ENCODE peak calls at places on chromosomes 7 and 10, in nine cellular contexts. B is NCI-H1930; U is fibroblast of the aortic adventitia; V is caudate nucleus; T is CD8-positive, alpha-beta T cell; X is astrocyte; C is kidney epithelial cell; I is activated T-cell treated with anti-CD3 and anti-CD28 coated beads for 48 hours; Z is non-pigmented ciliary epithelial cell. Q is an unnamed sample.
A peak's percentile ranks its signal among the peaks of the same experiment; 100 is the strongest.

GRCh38 chr10:119253433-119254174 is 46.2 kb downstream of the GRK5 start:
- DNase-seq in B (no peak), U (peak; percentile 97), V (no peak), T (no peak), X (peak; percentile 95), C (peak; percentile 69), I (peak; percentile 54), Z (peak; percentile 86), Q (peak; percentile 97)

GRCh38 chr7:151796091-151796870 is 80.6 kb downstream of the PRKAG2 start:
- DNase-seq in B (no peak), U (peak; percentile 25), V (no peak), T (no peak), X (peak; percentile 48), C (no peak), I (no peak), Z (no peak), Q (peak; percentile 86)

GRCh38 chr7:37971491-37971890 is 51.1 kb downstream of the EPDR1 start:
- DNase-seq in B (no peak), U (peak; percentile 63), V (no peak), T (no peak), X (peak; percentile 11), C (no peak), I (no peak), Z (no peak), Q (no peak)

GRCh38 chr10:598415-599170 is 90.9 kb downstream of the DIP2C start:
- DNase-seq in B (no peak), U (peak; percentile 91), V (no peak), T (no peak), X (peak; percentile 99), C (peak; percentile 96), I (no peak), Z (peak; percentile 92), Q (no peak)

GRCh38 chr10:16891375-16892313 is 74.4 kb upstream of the RSU1 start:
- DNase-seq in B (no peak), U (peak; percentile 93), V (no peak), T (peak; percentile 44), X (peak; percentile 81), C (peak; percentile 65), I (peak; percentile 30), Z (peak; percentile 52), Q (peak; percentile 92)

GRCh38 chr7:6443372-6443941 is 4.3 kb downstream of the DAGLB start:
- DNase-seq in B (no peak), U (peak; percentile 95), V (no peak), T (no peak), X (peak; percentile 94), C (peak; percentile 82), I (no peak), Z (peak; percentile 85), Q (peak; percentile 85)

GRCh38 chr7:52547301-52547920 is 488.0 kb upstream of the POM121L12 start:
- DNase-seq in B (no peak), U (no peak), V (no peak), T (no peak), X (no peak), C (no peak), I (no peak), Z (no peak), Q (no peak)

GRCh38 chr7:4725014-4725951 is 43.2 kb downstream of the FOXK1 start:
- DNase-seq in B (no peak), U (peak; percentile 93), V (peak; percentile 60), T (peak; percentile 58), X (peak; percentile 92), C (peak; percentile 79), I (peak; percentile 46), Z (no peak), Q (no peak)

GRCh38 chr7:111362660-111363059 is 199.6 kb downstream of the IMMP2L start:
- DNase-seq in B (no peak), U (peak; percentile 57), V (no peak), T (no peak), X (peak; percentile 54), C (no peak), I (no peak), Z (no peak), Q (no peak)

GRCh38 chr7:85025312-85025756 is 161.5 kb downstream of the SEMA3D start:
- DNase-seq in B (no peak), U (peak; percentile 66), V (no peak), T (no peak), X (peak; percentile 57), C (no peak), I (no peak), Z (no peak), Q (no peak)

GRCh38 chr7:100471021-100471420 is 7.0 kb upstream of the SPACDR start:
- DNase-seq in B (no peak), U (no peak), V (no peak), T (no peak), X (no peak), C (no peak), I (no peak), Z (no peak), Q (no peak)

GRCh38 chr10:314381-314780 is 179.1 kb downstream of the ZMYND11 start:
- DNase-seq in B (no peak), U (no peak), V (no peak), T (no peak), X (no peak), C (no peak), I (no peak), Z (no peak), Q (no peak)

GRCh38 chr10:132356621-132357195 is 24.7 kb downstream of the LRRC27 start:
- DNase-seq in B (no peak), U (no peak), V (no peak), T (no peak), X (no peak), C (no peak), I (no peak), Z (no peak), Q (no peak)

GRCh38 chr7:99040104-99040958 is 103.6 kb downstream of the SMURF1 start:
- DNase-seq in B (peak; percentile 80), U (peak; percentile 89), V (peak; percentile 56), T (peak; percentile 65), X (peak; percentile 62), C (peak; percentile 38), I (peak; percentile 24), Z (peak; percentile 49), Q (peak; percentile 68)

GRCh38 chr7:56447864-56448693 is 331.9 kb upstream of the NUPR2 start:
- DNase-seq in B (peak; percentile 26), U (no peak), V (no peak), T (no peak), X (no peak), C (no peak), I (no peak), Z (no peak), Q (no peak)

GRCh38 chr7:49638166-49638565 is 135.3 kb upstream of the VWC2 start:
- DNase-seq in B (no peak), U (no peak), V (no peak), T (no peak), X (no peak), C (no peak), I (no peak), Z (no peak), Q (no peak)

GRCh38 chr10:6035926-6036575 is 26.1 kb downstream of the IL2RA start:
- DNase-seq in B (no peak), U (no peak), V (no peak), T (peak; percentile 3), X (no peak), C (no peak), I (no peak), Z (no peak), Q (no peak)

GRCh38 chr10:30111340-30111980 is 52.1 kb upstream of the JCAD start:
- DNase-seq in B (no peak), U (peak; percentile 87), V (no peak), T (no peak), X (peak; percentile 82), C (no peak), I (no peak), Z (peak; percentile 77), Q (no peak)

GRCh38 chr10:108375691-108376090 is 1211.2 kb upstream of the SORCS1 start:
- DNase-seq in B (no peak), U (peak; percentile 44), V (no peak), T (no peak), X (peak; percentile 62), C (no peak), I (no peak), Z (no peak), Q (no peak)

GRCh38 chr7:121302214-121302745 is 26.5 kb upstream of the WNT16 start:
- DNase-seq in B (no peak), U (no peak), V (no peak), T (no peak), X (peak; percentile 73), C (no peak), I (no peak), Z (no peak), Q (peak; percentile 97)

GRCh38 chr10:14244147-14244546 is 86.6 kb downstream of the FRMD4A start:
- DNase-seq in B (no peak), U (no peak), V (no peak), T (no peak), X (no peak), C (no peak), I (no peak), Z (no peak), Q (peak; percentile 32)

GRCh38 chr7:105656922-105657521 is 75.7 kb upstream of the EFCAB10 start:
- DNase-seq in B (peak; percentile 40), U (no peak), V (no peak), T (peak; percentile 72), X (no peak), C (no peak), I (peak; percentile 59), Z (no peak), Q (peak; percentile 19)

GRCh38 chr7:91191771-91192170 is 72.5 kb upstream of the FZD1 start:
- DNase-seq in B (no peak), U (no peak), V (no peak), T (no peak), X (peak; percentile 33), C (no peak), I (no peak), Z (no peak), Q (no peak)